ENCODE peak calls at places on chromosomes 2 and 18, in nine cellular contexts. B is tibial artery; S is aorta; O is body of pancreas; K is CD8-positive, alpha-beta memory T cell; J is ovary; W is fibroblast of lung; M is uterus; X is endodermal cell. V is an unnamed sample.

GRCh38 chr18:13909141-13909540 is 6.2 kb downstream of the MC2R start:
- DNase-seq in B (no peak), S (no peak), O (no peak), K (no peak), J (no peak), W (no peak), M (no peak), X (no peak), V (no peak)

GRCh38 chr2:48414980-48415764 is 114.8 kb upstream of the STON1 start:
- DNase-seq in B (no peak), S (no peak), O (no peak), K (no peak), J (no peak), W (peak), M (no peak), X (peak), V (no peak)

GRCh38 chr2:139034064-139034463 is 253.9 kb upstream of the NXPH2 start:
- DNase-seq in B (no peak), S (no peak), O (no peak), K (no peak), J (no peak), W (no peak), M (no peak), X (no peak), V (no peak)

GRCh38 chr18:27780061-27780740 is 396.7 kb downstream of the CDH2 start:
- DNase-seq in B (no peak), S (no peak), O (no peak), K (no peak), J (no peak), W (peak), M (no peak), X (no peak), V (no peak)

GRCh38 chr2:59353301-59353921 is 1112.3 kb upstream of the FANCL start:
- DNase-seq in B (no peak), S (no peak), O (no peak), K (no peak), J (no peak), W (no peak), M (no peak), X (no peak), V (no peak)

GRCh38 chr18:79068299-79068945 is 772 bp upstream of the ATP9B start:
- DNase-seq in B (no peak), S (no peak), O (no peak), K (peak), J (no peak), W (peak), M (peak), X (no peak), V (no peak)

GRCh38 chr2:121066526-121066925 is 218.5 kb downstream of the TFCP2L1 start:
- DNase-seq in B (no peak), S (no peak), O (no peak), K (no peak), J (no peak), W (peak), M (no peak), X (peak), V (peak)

GRCh38 chr2:219281588-219281987 is 2.4 kb downstream of the DNAJB2 start:
- DNase-seq in B (no peak), S (no peak), O (no peak), K (no peak), J (no peak), W (no peak), M (no peak), X (no peak), V (no peak)

GRCh38 chr18:10432781-10433180 is 21.7 kb upstream of the APCDD1 start:
- DNase-seq in B (no peak), S (no peak), O (no peak), K (no peak), J (no peak), W (no peak), M (no peak), X (no peak), V (no peak)

GRCh38 chr2:37683926-37684780 is 12.7 kb upstream of the CDC42EP3 start:
- DNase-seq in B (no peak), S (no peak), O (no peak), K (no peak), J (no peak), W (peak), M (no peak), X (no peak), V (no peak)

GRCh38 chr2:179340678-179341077 is 76.0 kb upstream of the SESTD1 start:
- DNase-seq in B (no peak), S (no peak), O (no peak), K (no peak), J (no peak), W (no peak), M (no peak), X (no peak), V (no peak)

GRCh38 chr2:7020468-7020867 is 103.3 kb downstream of the RNF144A start:
- DNase-seq in B (no peak), S (no peak), O (no peak), K (no peak), J (no peak), W (no peak), M (no peak), X (peak), V (no peak)

GRCh38 chr2:99389946-99390345 is 52.8 kb downstream of the EIF5B start:
- DNase-seq in B (no peak), S (no peak), O (no peak), K (no peak), J (no peak), W (no peak), M (no peak), X (no peak), V (no peak)

GRCh38 chr2:70083344-70084156 is 3.7 kb upstream of the PCBP1 start:
- DNase-seq in B (peak), S (no peak), O (no peak), K (no peak), J (no peak), W (peak), M (no peak), X (no peak), V (no peak)

GRCh38 chr2:15142069-15142689 is 419.0 kb downstream of the NBAS start:
- DNase-seq in B (no peak), S (no peak), O (no peak), K (peak), J (no peak), W (peak), M (no peak), X (no peak), V (no peak)

GRCh38 chr2:85427300-85427699 is 8.8 kb downstream of the SH2D6 start:
- DNase-seq in B (no peak), S (no peak), O (no peak), K (no peak), J (no peak), W (no peak), M (no peak), X (no peak), V (no peak)

GRCh38 chr2:85421706-85422457 is 3.4 kb downstream of the SH2D6 start:
- DNase-seq in B (no peak), S (no peak), O (peak), K (no peak), J (no peak), W (no peak), M (no peak), X (no peak), V (no peak)

GRCh38 chr2:85420743-85421705 is 2.5 kb downstream of the SH2D6 start:
- DNase-seq in B (peak), S (peak), O (peak), K (peak), J (peak), W (peak), M (peak), X (peak), V (peak)

GRCh38 chr2:85425588-85425987 is 7.1 kb downstream of the SH2D6 start:
- DNase-seq in B (no peak), S (no peak), O (peak), K (no peak), J (no peak), W (no peak), M (no peak), X (no peak), V (no peak)

GRCh38 chr2:85423525-85423924 is 5.0 kb downstream of the SH2D6 start:
- DNase-seq in B (no peak), S (no peak), O (no peak), K (no peak), J (no peak), W (no peak), M (no peak), X (no peak), V (no peak)
- H3K27ac ChIP-seq in B (no peak), S (no peak), O (peak), K (no peak), J (no peak), W (no peak), M (no peak), X (no peak), V (no peak)

DNA sequence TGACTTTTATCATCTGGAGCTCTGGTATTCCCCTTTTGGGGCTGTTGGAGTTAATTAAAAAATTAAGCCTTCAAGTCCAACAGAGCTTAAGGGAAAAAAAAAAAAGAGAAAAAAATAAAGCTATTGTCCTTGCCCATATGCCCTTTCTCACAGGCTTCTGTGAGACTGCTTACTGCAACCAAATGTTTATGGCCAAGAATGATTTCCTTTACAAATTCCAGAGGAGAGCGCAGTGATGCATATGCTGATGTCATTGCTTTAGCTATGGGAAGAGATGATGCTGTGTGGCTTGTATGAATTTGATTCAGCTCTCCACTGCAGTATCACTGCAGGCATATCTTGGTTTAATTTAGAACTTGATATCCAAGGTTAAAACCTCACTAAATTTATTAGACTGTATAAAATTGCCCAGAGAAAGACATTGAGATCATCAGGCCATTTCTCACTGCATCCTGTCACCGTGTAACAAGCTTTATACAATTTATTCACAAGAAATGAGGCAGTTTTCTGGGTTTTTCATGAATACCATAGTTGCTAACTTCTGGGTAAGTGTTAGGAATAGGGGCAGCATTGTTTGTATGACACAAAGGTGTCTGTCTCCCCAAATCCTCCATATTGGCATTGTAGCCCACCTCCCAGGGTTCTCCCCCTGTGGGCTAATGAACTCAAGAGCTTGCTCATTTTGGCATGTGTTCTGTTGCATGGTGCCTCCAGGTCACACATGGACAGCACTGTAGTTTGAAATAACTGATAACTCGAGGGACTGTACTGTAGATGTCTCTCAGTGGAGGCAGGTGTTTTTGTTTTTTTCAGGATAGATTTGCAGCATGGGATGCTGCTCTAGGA is 85.0 kb downstream of the TANC1 start:
- DNase-seq in B (no peak), S (no peak), O (no peak), K (no peak), J (no peak), W (peak), M (no peak), X (no peak), V (no peak)
- H3K27ac ChIP-seq in B (no peak), S (no peak), O (no peak), K (no peak), J (no peak), W (peak), M (no peak), X (no peak), V (no peak)

DNA sequence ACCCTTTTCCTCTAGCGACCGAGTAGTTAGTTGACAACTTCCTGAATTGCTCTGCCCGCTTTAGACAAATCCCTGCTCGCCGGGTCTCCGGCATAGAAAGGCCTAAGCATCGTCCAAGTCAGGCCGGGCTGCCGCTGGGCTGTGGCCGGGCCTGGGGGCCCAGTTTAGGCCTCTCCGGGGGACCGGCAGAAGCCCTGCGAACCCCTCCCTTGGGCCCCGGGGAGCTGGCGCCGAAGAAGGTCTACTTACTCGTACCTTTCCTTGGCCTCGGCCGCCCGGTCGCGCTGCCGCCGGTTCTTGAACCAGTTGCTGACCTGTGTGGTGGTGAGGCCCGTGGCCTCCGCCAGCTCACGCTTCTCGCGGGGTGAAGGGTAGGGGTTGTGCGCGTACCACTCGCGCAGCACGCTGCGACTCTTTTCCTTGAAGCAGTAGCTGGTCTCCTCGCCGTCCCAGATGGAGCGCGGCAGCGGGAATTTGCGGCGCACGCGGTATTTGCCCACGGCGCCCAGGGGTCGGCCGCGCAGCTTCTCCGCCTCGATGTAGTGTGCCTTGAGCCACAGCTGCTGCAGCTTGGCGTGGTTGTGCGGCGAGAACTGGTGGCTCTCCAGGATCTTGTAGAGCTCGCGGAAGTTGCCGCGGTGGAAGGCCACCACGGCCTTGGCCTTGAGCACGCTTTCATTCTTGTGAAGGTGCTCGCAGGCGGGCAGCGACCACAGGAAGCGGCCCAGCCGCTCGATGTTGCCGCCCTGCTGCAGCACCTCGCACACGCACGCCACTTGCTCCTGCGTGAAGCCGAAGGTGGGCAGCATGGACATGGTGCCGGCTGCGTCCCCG is 739 bp downstream of the SIX2 start:
- DNase-seq in B (peak), S (peak), O (peak), K (no peak), J (no peak), W (peak), M (no peak), X (peak), V (peak)
- H3K27ac ChIP-seq in B (peak), S (no peak), O (peak), K (no peak), J (no peak), W (no peak), M (no peak), X (no peak), V (no peak)

GRCh38 chr18:73959341-73959740 is 188.3 kb downstream of the FBXO15 start:
- DNase-seq in B (no peak), S (no peak), O (no peak), K (no peak), J (no peak), W (no peak), M (no peak), X (no peak), V (no peak)

DNA sequence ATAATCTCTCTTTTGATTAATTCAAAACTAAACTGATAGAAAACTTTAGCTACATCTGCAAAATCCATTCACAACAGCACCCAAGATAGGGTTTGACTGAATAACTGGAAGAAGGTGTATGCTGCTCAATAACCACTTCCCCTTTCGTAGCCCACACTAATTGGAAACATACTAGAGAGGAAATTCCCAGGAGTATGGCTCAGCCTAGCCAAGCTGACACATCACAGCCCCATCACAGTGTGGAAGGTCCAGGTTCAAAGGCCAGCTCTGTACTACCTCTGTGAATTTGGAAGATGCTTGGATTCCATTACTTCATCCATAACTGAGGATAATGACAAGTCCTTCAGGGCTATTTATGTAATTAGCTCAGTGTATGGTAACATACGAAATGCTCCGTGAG is 185.4 kb downstream of the FBXO15 start:
- DNase-seq in B (no peak), S (no peak), O (no peak), K (no peak), J (no peak), W (peak), M (no peak), X (peak), V (no peak)
- H3K27ac ChIP-seq in B (no peak), S (no peak), O (no peak), K (no peak), J (no peak), W (peak), M (no peak), X (no peak), V (no peak)

GRCh38 chr2:102229141-102229764 is 42.4 kb downstream of the IL1RL2 start:
- DNase-seq in B (no peak), S (no peak), O (no peak), K (no peak), J (no peak), W (no peak), M (no peak), X (no peak), V (no peak)

GRCh38 chr2:102224824-102225739 is 38.3 kb downstream of the IL1RL2 start:
- DNase-seq in B (no peak), S (no peak), O (no peak), K (no peak), J (no peak), W (no peak), M (no peak), X (no peak), V (no peak)

GRCh38 chr2:102230410-102230909 is 43.6 kb downstream of the IL1RL2 start:
- DNase-seq in B (no peak), S (no peak), O (no peak), K (no peak), J (no peak), W (no peak), M (no peak), X (no peak), V (no peak)

GRCh38 chr2:102226612-102227351 is 40.0 kb downstream of the IL1RL2 start:
- DNase-seq in B (no peak), S (no peak), O (no peak), K (no peak), J (no peak), W (no peak), M (no peak), X (no peak), V (no peak)

DNA sequence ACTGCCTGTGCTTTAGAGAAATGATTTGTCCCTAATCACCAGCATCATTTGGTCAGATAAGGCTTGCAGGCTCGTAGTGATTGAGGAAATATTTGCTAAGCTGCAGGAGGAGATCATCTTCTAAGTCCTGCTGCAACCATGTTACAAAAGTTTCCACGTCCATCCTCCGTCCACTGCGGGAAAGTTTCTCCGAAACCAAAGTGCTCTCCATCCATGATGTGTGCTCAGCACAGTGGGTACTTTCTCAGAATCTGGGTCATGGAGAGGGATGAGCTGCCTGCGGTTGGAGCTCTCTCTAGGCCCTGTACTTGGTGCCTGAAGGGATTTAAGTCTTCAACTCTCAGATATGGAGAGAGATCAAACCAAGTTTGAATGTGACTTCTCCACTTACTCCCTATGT is 39.3 kb downstream of the IL1RL2 start:
- DNase-seq in B (no peak), S (no peak), O (no peak), K (no peak), J (no peak), W (no peak), M (no peak), X (no peak), V (no peak)
- H3K27ac ChIP-seq in B (peak), S (peak), O (peak), K (no peak), J (peak), W (peak), M (peak), X (no peak), V (no peak)

GRCh38 chr2:11743531-11743815 is 3.0 kb upstream of the LPIN1 start:
- DNase-seq in B (no peak), S (peak), O (no peak), K (no peak), J (no peak), W (no peak), M (no peak), X (no peak), V (no peak)
- H3K27ac ChIP-seq in B (no peak), S (no peak), O (peak), K (peak), J (peak), W (peak), M (peak), X (no peak), V (no peak)

GRCh38 chr2:190977505-190977904 is 36.5 kb downstream of the STAT1 start:
- DNase-seq in B (no peak), S (no peak), O (no peak), K (no peak), J (no peak), W (no peak), M (no peak), X (no peak), V (no peak)
- H3K27ac ChIP-seq in B (no peak), S (no peak), O (no peak), K (no peak), J (no peak), W (no peak), M (no peak), X (no peak), V (no peak)

V was measured in H9.